ENCODE peak calls at places on chromosomes 13 and 19, in nine cellular contexts. C, H, I, P, Y, M, B, S and F are unnamed samples.

GRCh38 chr19:15812059-15812722 is 3.3 kb downstream of the OR10H1 start:
- DNase-seq in C (no peak), P (no peak), H (no peak), I (no peak), Y (no peak), M (no peak), B (peak), S (no peak), F (no peak)

GRCh38 chr19:13841339-13842293 is 35.3 kb upstream of the NANOS3 start:
- DNase-seq in Y (no peak), C (no peak), M (no peak), B (peak), I (no peak), S (no peak), H (peak), P (no peak), F (no peak)

GRCh38 chr13:46179576-46180368 is 2.2 kb downstream of the LCP1 start:
- DNase-seq in I (peak), S (no peak), B (no peak), Y (peak), M (peak), P (no peak), H (peak), C (no peak), F (peak)

GRCh38 chr13:34421849-34422475 is 520.1 kb upstream of the NBEA start:
- DNase-seq in P (no peak), C (no peak), S (no peak), I (no peak), M (no peak), B (no peak), H (no peak), Y (no peak), F (no peak)

GRCh38 chr13:23469901-23470525 is 36.5 kb upstream of the SACS start:
- DNase-seq in B (peak), H (no peak), I (no peak), Y (peak), P (no peak), S (no peak), C (no peak), M (no peak), F (no peak)

GRCh38 chr13:65985632-65986031 is 1244.5 kb downstream of the PCDH9 start:
- DNase-seq in S (no peak), P (no peak), I (no peak), H (no peak), Y (no peak), C (no peak), B (no peak), M (no peak), F (no peak)

GRCh38 chr13:32468502-32469147 is 40.7 kb upstream of the N4BP2L1 start:
- DNase-seq in S (no peak), B (no peak), P (no peak), H (no peak), M (no peak), Y (no peak), C (no peak), I (no peak), F (no peak)

GRCh38 chr13:77177646-77178045 is 149.2 kb downstream of the MYCBP2 start:
- DNase-seq in C (no peak), Y (no peak), H (no peak), P (no peak), B (no peak), M (no peak), I (no peak), S (no peak), F (no peak)

GRCh38 chr19:374183-374885 is 29.7 kb upstream of the MIER2 start:
- DNase-seq in I (no peak), M (no peak), P (no peak), H (no peak), Y (no peak), B (no peak), C (no peak), S (no peak), F (no peak)

GRCh38 chr19:49696115-49696514 is 5.2 kb downstream of the CPT1C start:
- DNase-seq in S (no peak), I (no peak), H (no peak), C (no peak), M (no peak), P (no peak), B (no peak), Y (no peak), F (no peak)

GRCh38 chr19:51114087-51114714 is 6.0 kb upstream of the CTU1 start:
- DNase-seq in B (no peak), M (no peak), C (no peak), H (no peak), I (no peak), P (no peak), Y (no peak), S (no peak), F (no peak)

GRCh38 chr13:71831716-71832115 is 35.3 kb downstream of the DACH1 start:
- DNase-seq in P (peak), H (no peak), I (no peak), M (no peak), Y (no peak), S (no peak), B (no peak), C (no peak), F (no peak)